ENCODE peak calls at places on chromosome 21, in eight cellular contexts. S, J, W, V, K, N, Q and O are unnamed samples.
A peak's percentile ranks its signal among the peaks of the same experiment; 100 is the strongest.

GRCh38 chr21:43287111-43287973 is 118.5 kb downstream of the CRYAA start:
- DNase-seq in Q (no peak), K (no peak), S (no peak), W (peak; percentile 60), J (no peak), N (no peak), V (no peak), O (no peak)

GRCh38 chr21:31446206-31446900 is 102.3 kb upstream of the TIAM1 start:
- DNase-seq in K (no peak), W (no peak), Q (no peak), J (no peak), V (no peak), S (no peak), N (no peak), O (no peak)

GRCh38 chr21:46252840-46253239 is 24.3 kb upstream of the LSS start:
- DNase-seq in V (no peak), J (no peak), Q (no peak), K (no peak), N (no peak), W (no peak), S (no peak), O (no peak)

GRCh38 chr21:46172863-46173528 is 11.3 kb downstream of the SPATC1L start:
- DNase-seq in N (no peak), K (no peak), V (no peak), S (no peak), W (no peak), J (no peak), Q (no peak), O (no peak)

GRCh38 chr21:46124926-46125845 is 27.3 kb downstream of the COL6A2 start:
- DNase-seq in J (no peak), Q (no peak), N (no peak), W (peak; percentile 6), S (no peak), K (no peak), V (peak; percentile 46), O (no peak)

GRCh38 chr21:38352536-38353219 is 95.9 kb downstream of the KCNJ15 start:
- DNase-seq in V (no peak), Q (peak; percentile 83), J (peak; percentile 73), K (peak; percentile 47), W (peak; percentile 59), S (peak; percentile 88), N (peak; percentile 19), O (peak; percentile 82)

GRCh38 chr21:27060190-27060589 is 93.3 kb upstream of the ADAMTS5 start:
- DNase-seq in N (no peak), Q (peak; percentile 17), K (no peak), J (no peak), W (no peak), V (no peak), S (peak; percentile 37), O (peak; percentile 50)

GRCh38 chr21:45973475-45974072 is 8.0 kb upstream of the COL6A1 start:
- DNase-seq in W (peak; percentile 76), J (peak; percentile 74), S (peak; percentile 90), V (peak; percentile 89), K (no peak), Q (peak; percentile 93), N (no peak), O (peak; percentile 90)

GRCh38 chr21:41928621-41929220 is 25.1 kb downstream of the C2CD2 start:
- DNase-seq in Q (no peak), V (no peak), N (no peak), J (no peak), K (no peak), W (no peak), S (no peak), O (no peak)

GRCh38 chr21:46325073-46325912 is 1.3 kb downstream of the PCNT start:
- DNase-seq in N (no peak), J (peak; percentile 43), Q (peak; percentile 58), S (peak; percentile 51), V (peak; percentile 56), K (no peak), W (peak; percentile 57), O (peak; percentile 56)

GRCh38 chr21:16181024-16181423 is 451.2 kb downstream of the USP25 start:
- DNase-seq in W (no peak), K (no peak), V (no peak), Q (peak; percentile 26), S (peak; percentile 77), J (no peak), N (no peak), O (peak; percentile 46)

GRCh38 chr21:15090390-15090789 is 25.6 kb upstream of the NRIP1 start:
- DNase-seq in Q (no peak), J (no peak), N (no peak), V (no peak), S (no peak), W (no peak), K (no peak), O (no peak)

GRCh38 chr21:45615145-45615711 is 28.3 kb upstream of the PCBP3 start:
- DNase-seq in V (no peak), Q (peak; percentile 27), K (no peak), S (peak; percentile 57), J (no peak), N (no peak), W (peak; percentile 69), O (peak; percentile 41)

GRCh38 chr21:29232601-29233541 is 65.9 kb upstream of the BACH1 start:
- DNase-seq in V (no peak), W (no peak), N (peak; percentile 66), K (peak; percentile 38), Q (peak; percentile 56), J (no peak), S (peak; percentile 67), O (peak; percentile 45)

GRCh38 chr21:28712396-28712795 is 280.3 kb downstream of the LTN1 start:
- DNase-seq in Q (no peak), N (no peak), K (no peak), J (no peak), S (no peak), W (no peak), V (no peak), O (no peak)

GRCh38 chr21:14086553-14086952 is 124.2 kb downstream of the LIPI start:
- DNase-seq in Q (no peak), W (no peak), K (no peak), V (no peak), S (no peak), J (no peak), N (no peak), O (no peak)

GRCh38 chr21:44564886-44565598 is 6.4 kb upstream of the KRTAP10-3 start:
- DNase-seq in Q (no peak), J (no peak), S (no peak), N (no peak), V (no peak), K (no peak), W (no peak), O (no peak)

GRCh38 chr21:45295576-45296365 is 8.1 kb upstream of the POFUT2 start:
- DNase-seq in V (peak; percentile 43), K (no peak), J (no peak), S (peak; percentile 75), W (peak; percentile 26), N (no peak), Q (peak; percentile 59), O (no peak)

GRCh38 chr21:22927469-22927868 is 1929.3 kb downstream of the NCAM2 start:
- DNase-seq in Q (no peak), V (no peak), S (no peak), W (no peak), J (no peak), K (no peak), N (no peak), O (no peak)

DNA sequence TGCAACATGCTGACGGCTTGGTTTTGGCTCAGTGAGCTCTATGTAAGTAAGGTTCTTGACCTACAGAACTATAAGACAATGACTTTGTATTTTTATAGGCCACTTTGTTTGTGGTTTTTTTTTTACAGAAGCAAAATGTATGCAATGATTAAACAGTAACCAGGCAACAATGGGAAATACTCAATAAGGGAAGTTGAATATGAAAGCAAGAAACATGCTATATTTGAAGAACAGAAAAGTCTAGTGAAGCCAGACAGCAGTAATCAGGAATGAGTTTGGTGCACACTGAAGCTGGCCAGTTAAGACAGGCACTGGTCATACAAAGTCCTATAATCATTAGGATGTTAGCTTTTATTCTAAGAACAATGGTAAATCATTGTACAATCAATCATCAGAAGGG is 1926.8 kb downstream of the NCAM2 start:
- DNase-seq in V (no peak), N (no peak), K (no peak), S (no peak), Q (no peak), J (no peak), W (no peak), O (no peak)
- TF ChIP-seq CTCF in V (no peak), N (no peak), K (no peak), S (no peak), Q (no peak), J (no peak), W (no peak), O (no peak)

GRCh38 chr21:33976980-33977720 is 61.5 kb upstream of the ATP5PO start:
- DNase-seq in Q (no peak), J (no peak), N (peak; percentile 50), K (no peak), S (no peak), V (no peak), W (no peak), O (no peak)
- H3K4me3 ChIP-seq in Q (no peak overlapping the region), J (no peak overlapping the region), N (no peak overlapping the region), K (no peak overlapping the region), S (no peak overlapping the region), V (no peak overlapping the region), W (no peak overlapping the region), O (no peak overlapping the region)

DNA sequence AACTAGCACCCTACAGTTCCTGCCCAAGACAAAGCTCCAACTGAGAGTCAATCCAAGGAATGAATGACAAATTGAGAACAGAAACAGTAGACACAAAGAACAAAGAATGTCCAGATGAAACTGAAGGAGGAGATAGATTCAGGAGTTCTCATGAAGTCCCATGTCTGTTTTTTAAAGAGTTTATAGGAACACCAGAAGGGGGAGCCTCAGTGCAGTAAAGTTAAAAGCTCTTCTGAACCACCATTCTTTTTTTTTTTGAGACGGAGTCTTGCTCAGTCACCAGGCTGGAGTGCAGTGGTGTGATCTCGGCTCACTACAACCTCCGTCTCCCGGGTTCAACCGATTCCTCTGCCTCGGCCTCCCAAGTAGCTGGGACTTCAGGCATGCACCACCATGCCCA is 323.6 kb downstream of the MRPL39 start:
- DNase-seq in W (no peak), J (no peak), V (no peak), N (no peak), Q (peak; percentile 71), S (peak; percentile 37), K (no peak), O (peak; percentile 70)
- TF ChIP-seq CTCF in W (peak; percentile 6), J (no peak), V (no peak), N (peak; percentile 35), Q (peak; percentile 53), S (peak; percentile 51), K (peak; percentile 41), O (peak; percentile 55)

GRCh38 chr21:36709030-36709867 is 10.3 kb downstream of the SIM2 start:
- DNase-seq in W (no peak), S (no peak), Q (no peak), J (no peak), V (no peak), N (no peak), K (no peak), O (no peak)

GRCh38 chr21:36706951-36707762 is 8.2 kb downstream of the SIM2 start:
- DNase-seq in N (no peak), Q (no peak), K (no peak), J (no peak), S (no peak), W (no peak), V (no peak), O (peak; percentile 29)

GRCh38 chr21:36709868-36710728 is 11.2 kb downstream of the SIM2 start:
- DNase-seq in S (no peak), N (no peak), Q (no peak), W (peak; percentile 4), J (no peak), K (no peak), V (no peak), O (no peak)

GRCh38 chr21:36707763-36708511 is 9.0 kb downstream of the SIM2 start:
- DNase-seq in K (no peak), N (no peak), S (no peak), V (no peak), J (no peak), Q (no peak), W (no peak), O (no peak)

GRCh38 chr21:36708512-36709029 is 9.7 kb downstream of the SIM2 start:
- DNase-seq in V (no peak), N (no peak), W (no peak), K (no peak), J (no peak), S (no peak), Q (no peak), O (no peak)
- H3K4me3 ChIP-seq in V (no peak overlapping the region), N (no peak overlapping the region), W (no peak overlapping the region), K (peak overlapping the region; percentile 9), J (no peak overlapping the region), S (no peak overlapping the region), Q (no peak overlapping the region), O (no peak overlapping the region)